ENCODE peak calls at places on chromosomes 5 and 9, in six cellular contexts. K, O, P, S, G and V are unnamed samples.
A peak's percentile ranks its signal among the peaks of the same experiment; 100 is the strongest.

GRCh38 chr5:14794600-14795230 is 76.9 kb downstream of the ANKH start:
- DNase-seq in K (no peak), O (no peak), P (no peak), S (no peak), G (no peak), V (no peak)

GRCh38 chr5:168611163-168611562 is 32.0 kb upstream of the PANK3 start:
- DNase-seq in K (no peak), O (no peak), P (no peak), S (no peak), G (no peak), V (no peak)

GRCh38 chr9:93875330-93875729 is 79.8 kb downstream of the BARX1 start:
- DNase-seq in K (no peak), O (no peak), P (no peak), S (no peak), G (no peak), V (no peak)

GRCh38 chr9:107948086-107948485 is 458.5 kb upstream of the KLF4 start:
- DNase-seq in K (peak; percentile 26), O (no peak), P (no peak), S (no peak), G (no peak), V (no peak)

GRCh38 chr9:112174965-112175795 is at the start of gene SUSD1:
- DNase-seq in K (peak; percentile 20), O (no peak), P (peak; percentile 33), S (no peak), G (no peak), V (peak; percentile 18)

GRCh38 chr5:10564838-10565784 is 1.2 kb downstream of the ANKRD33B start:
- DNase-seq in K (no peak), O (no peak), P (no peak), S (no peak), G (no peak), V (no peak)

GRCh38 chr9:134710271-134710540 is 68.6 kb downstream of the COL5A1 start:
- DNase-seq in K (no peak), O (no peak), P (no peak), S (no peak), G (no peak), V (no peak)

GRCh38 chr9:133823189-133824105 is 85.3 kb upstream of the SARDH start:
- DNase-seq in K (no peak), O (no peak), P (no peak), S (no peak), G (no peak), V (no peak)

GRCh38 chr5:180121799-180122198 is 50.2 kb upstream of the RNF130 start:
- DNase-seq in K (no peak), O (no peak), P (no peak), S (no peak), G (no peak), V (no peak)

GRCh38 chr5:62305358-62305714 is 670 bp upstream of the KIF2A start:
- DNase-seq in K (no peak), O (no peak), P (no peak), S (no peak), G (peak; percentile 16), V (no peak)

GRCh38 chr9:78985084-78985738 is 586.6 kb upstream of the TLE4 start:
- DNase-seq in K (peak; percentile 1), O (no peak), P (no peak), S (no peak), G (no peak), V (no peak)

GRCh38 chr9:95460627-95461164 is 56.1 kb downstream of the PTCH1 start:
- DNase-seq in K (no peak), O (no peak), P (no peak), S (no peak), G (no peak), V (no peak)

GRCh38 chr9:19410594-19410993 is 1.8 kb downstream of the ACER2 start:
- DNase-seq in K (no peak), O (no peak), P (no peak), S (no peak), G (no peak), V (no peak)

GRCh38 chr5:91910247-91910646 is 527.1 kb upstream of the ARRDC3 start:
- DNase-seq in K (no peak), O (no peak), P (no peak), S (no peak), G (no peak), V (no peak)

GRCh38 chr5:175469916-175470315 is 8.4 kb upstream of the SFXN1 start:
- DNase-seq in K (no peak), O (no peak), P (no peak), S (no peak), G (no peak), V (no peak)

GRCh38 chr9:31541626-31542025 is 842.8 kb upstream of the ACO1 start:
- DNase-seq in K (peak; percentile 64), O (no peak), P (no peak), S (no peak), G (no peak), V (no peak)

GRCh38 chr5:34967540-34967939 is 38.2 kb downstream of the DNAJC21 start:
- DNase-seq in K (no peak), O (no peak), P (no peak), S (no peak), G (no peak), V (no peak)

GRCh38 chr5:140181525-140181924 is 6.5 kb downstream of the CYSTM1 start:
- DNase-seq in K (no peak), O (no peak), P (no peak), S (no peak), G (no peak), V (no peak)

GRCh38 chr9:121620777-121621437 is 30.5 kb upstream of the DAB2IP start:
- DNase-seq in K (peak; percentile 27), O (no peak), P (no peak), S (no peak), G (no peak), V (no peak)

GRCh38 chr9:135592625-135593024 is 31.1 kb downstream of the PAEP start:
- DNase-seq in K (no peak), O (no peak), P (no peak), S (no peak), G (no peak), V (no peak)

GRCh38 chr9:114172981-114173833 is 17.9 kb downstream of the COL27A1 start:
- DNase-seq in K (no peak), O (no peak), P (no peak), S (no peak), G (peak; percentile 41), V (no peak)

GRCh38 chr9:100290714-100291113 is 62.0 kb downstream of the TEX10 start:
- DNase-seq in K (no peak), O (no peak), P (no peak), S (no peak), G (no peak), V (no peak)

GRCh38 chr9:122835313-122835731 is 6.9 kb upstream of the PDCL start:
- DNase-seq in K (no peak), O (no peak), P (no peak), S (no peak), G (no peak), V (no peak)

GRCh38 chr5:153504726-153505125 is 14.3 kb downstream of the GRIA1 start:
- DNase-seq in K (no peak), O (no peak), P (no peak), S (no peak), G (no peak), V (no peak)

GRCh38 chr9:37944266-37944650 is 40.3 kb upstream of the SLC25A51 start:
- DNase-seq in K (peak; percentile 93), O (no peak), P (no peak), S (no peak), G (no peak), V (no peak)

GRCh38 chr5:51414516-51414915 is 31.3 kb downstream of the ISL1 start:
- DNase-seq in K (no peak), O (no peak), P (no peak), S (no peak), G (no peak), V (no peak)